ENCODE peak calls at places on chromosome 9, in six cellular contexts. One of them, this sample, is unnamed.

GRCh38 chr9:73683862-73684591 is 532.4 kb downstream of the ANXA1 start:
- DNase-seq in skeletal muscle cell: peak; percentile 48
- DNase-seq in tibial nerve: no peak
- DNase-seq in A549: no peak
- DNase-seq in coronary artery: no peak
- DNase-seq in fibroblast of the aortic adventitia: peak; percentile 78
- DNase-seq in this sample: peak; percentile 47

GRCh38 chr9:94654165-94654894 is 15.0 kb upstream of the FBP1 start:
- DNase-seq in coronary artery: no peak
- DNase-seq in tibial nerve: no peak
- DNase-seq in A549: no peak
- DNase-seq in skeletal muscle cell: no peak
- DNase-seq in fibroblast of the aortic adventitia: no peak
- DNase-seq in this sample: no peak

GRCh38 chr9:121637441-121638222 is 13.8 kb upstream of the DAB2IP start:
- DNase-seq in skeletal muscle cell: no peak
- DNase-seq in A549: peak; percentile 49
- DNase-seq in coronary artery: no peak
- DNase-seq in fibroblast of the aortic adventitia: peak; percentile 49
- DNase-seq in tibial nerve: no peak
- DNase-seq in this sample: peak; percentile 71

GRCh38 chr9:97845130-97845529 is 7.9 kb upstream of the FOXE1 start:
- DNase-seq in A549: no peak
- DNase-seq in tibial nerve: no peak
- DNase-seq in fibroblast of the aortic adventitia: no peak
- DNase-seq in coronary artery: no peak
- DNase-seq in skeletal muscle cell: peak; percentile 2
- DNase-seq in this sample: peak; percentile 26

GRCh38 chr9:89383721-89384300 is 65.5 kb downstream of the SECISBP2 start:
- DNase-seq in skeletal muscle cell: no peak
- DNase-seq in coronary artery: no peak
- DNase-seq in tibial nerve: no peak
- DNase-seq in A549: no peak
- DNase-seq in fibroblast of the aortic adventitia: no peak
- DNase-seq in this sample: no peak

GRCh38 chr9:100106616-100107015 is 7.6 kb downstream of the INVS start:
- DNase-seq in fibroblast of the aortic adventitia: no peak
- DNase-seq in skeletal muscle cell: no peak
- DNase-seq in coronary artery: no peak
- DNase-seq in A549: no peak
- DNase-seq in tibial nerve: no peak
- DNase-seq in this sample: no peak

GRCh38 chr9:36815023-36815422 is 219.0 kb downstream of the PAX5 start:
- DNase-seq in tibial nerve: no peak
- DNase-seq in skeletal muscle cell: no peak
- DNase-seq in A549: no peak
- DNase-seq in fibroblast of the aortic adventitia: no peak
- DNase-seq in coronary artery: no peak
- DNase-seq in this sample: no peak

GRCh38 chr9:135586601-135587109 is 25.1 kb downstream of the PAEP start:
- DNase-seq in coronary artery: no peak
- DNase-seq in tibial nerve: no peak
- DNase-seq in skeletal muscle cell: no peak
- DNase-seq in A549: no peak
- DNase-seq in fibroblast of the aortic adventitia: no peak
- DNase-seq in this sample: no peak

GRCh38 chr9:37730256-37730655 is 23.3 kb upstream of the TRMT10B start:
- DNase-seq in coronary artery: no peak
- DNase-seq in skeletal muscle cell: no peak
- DNase-seq in tibial nerve: no peak
- DNase-seq in fibroblast of the aortic adventitia: no peak
- DNase-seq in A549: no peak
- DNase-seq in this sample: peak; percentile 16

GRCh38 chr9:77022783-77023440 is 3.5 kb downstream of the FOXB2 start:
- DNase-seq in coronary artery: no peak
- DNase-seq in skeletal muscle cell: no peak
- DNase-seq in tibial nerve: no peak
- DNase-seq in fibroblast of the aortic adventitia: no peak
- DNase-seq in A549: no peak
- DNase-seq in this sample: no peak

GRCh38 chr9:24073237-24073636 is 247.2 kb upstream of the ELAVL2 start:
- DNase-seq in A549: no peak
- DNase-seq in tibial nerve: no peak
- DNase-seq in fibroblast of the aortic adventitia: no peak
- DNase-seq in coronary artery: no peak
- DNase-seq in skeletal muscle cell: no peak
- DNase-seq in this sample: no peak

GRCh38 chr9:27303219-27303618 is 6.3 kb upstream of the EQTN start:
- DNase-seq in A549: peak; percentile 5
- DNase-seq in coronary artery: no peak
- DNase-seq in fibroblast of the aortic adventitia: no peak
- DNase-seq in tibial nerve: no peak
- DNase-seq in skeletal muscle cell: no peak
- DNase-seq in this sample: no peak

GRCh38 chr9:124030969-124031451 is 19.4 kb downstream of the LHX2 start:
- DNase-seq in tibial nerve: no peak
- DNase-seq in skeletal muscle cell: no peak
- DNase-seq in A549: no peak
- DNase-seq in fibroblast of the aortic adventitia: no peak
- DNase-seq in coronary artery: no peak
- DNase-seq in this sample: peak; percentile 82

GRCh38 chr9:123426406-123426805 is 70.4 kb downstream of the CRB2 start:
- DNase-seq in coronary artery: no peak
- DNase-seq in tibial nerve: no peak
- DNase-seq in skeletal muscle cell: no peak
- DNase-seq in A549: no peak
- DNase-seq in fibroblast of the aortic adventitia: no peak
- DNase-seq in this sample: no peak

GRCh38 chr9:119349548-119349947 is 19.7 kb downstream of the BRINP1 start:
- DNase-seq in fibroblast of the aortic adventitia: no peak
- DNase-seq in coronary artery: no peak
- DNase-seq in skeletal muscle cell: no peak
- DNase-seq in A549: no peak
- DNase-seq in tibial nerve: no peak
- DNase-seq in this sample: no peak

GRCh38 chr9:36575411-36575882 is 2.8 kb downstream of the MELK start:
- DNase-seq in A549: no peak
- DNase-seq in fibroblast of the aortic adventitia: peak; percentile 60
- DNase-seq in tibial nerve: no peak
- DNase-seq in skeletal muscle cell: no peak
- DNase-seq in coronary artery: no peak
- DNase-seq in this sample: peak; percentile 56

GRCh38 chr9:136732446-136733178 is 10.1 kb downstream of the LCN10 start:
- DNase-seq in fibroblast of the aortic adventitia: no peak
- DNase-seq in A549: no peak
- DNase-seq in skeletal muscle cell: no peak
- DNase-seq in coronary artery: no peak
- DNase-seq in tibial nerve: no peak
- DNase-seq in this sample: no peak

GRCh38 chr9:116163293-116164055 is 9.9 kb downstream of the PAPPA start:
- DNase-seq in skeletal muscle cell: no peak
- DNase-seq in coronary artery: no peak
- DNase-seq in fibroblast of the aortic adventitia: no peak
- DNase-seq in tibial nerve: no peak
- DNase-seq in A549: no peak
- DNase-seq in this sample: no peak

GRCh38 chr9:104463864-104464263 is 40.2 kb upstream of the OR13F1 start:
- DNase-seq in skeletal muscle cell: no peak
- DNase-seq in tibial nerve: no peak
- DNase-seq in A549: no peak
- DNase-seq in fibroblast of the aortic adventitia: no peak
- DNase-seq in coronary artery: no peak
- DNase-seq in this sample: no peak

GRCh38 chr9:129836342-129837007 is 1.2 kb downstream of the USP20 start:
- DNase-seq in tibial nerve: peak; percentile 17
- DNase-seq in A549: peak; percentile 14
- DNase-seq in coronary artery: no peak
- DNase-seq in fibroblast of the aortic adventitia: peak; percentile 8
- DNase-seq in skeletal muscle cell: no peak
- DNase-seq in this sample: no peak

GRCh38 chr9:131500377-131500776 is 2.3 kb upstream of the POMT1 start:
- DNase-seq in coronary artery: no peak
- DNase-seq in fibroblast of the aortic adventitia: no peak
- DNase-seq in A549: no peak
- DNase-seq in skeletal muscle cell: no peak
- DNase-seq in tibial nerve: no peak
- DNase-seq in this sample: no peak

GRCh38 chr9:90175257-90175656 is 467.4 kb downstream of the DIRAS2 start:
- DNase-seq in tibial nerve: no peak
- DNase-seq in skeletal muscle cell: no peak
- DNase-seq in coronary artery: no peak
- DNase-seq in A549: no peak
- DNase-seq in fibroblast of the aortic adventitia: no peak
- DNase-seq in this sample: no peak

GRCh38 chr9:98128316-98128715 is 9.3 kb upstream of the TRIM14 start:
- DNase-seq in coronary artery: no peak
- DNase-seq in tibial nerve: no peak
- DNase-seq in fibroblast of the aortic adventitia: no peak
- DNase-seq in A549: no peak
- DNase-seq in skeletal muscle cell: no peak
- DNase-seq in this sample: no peak

GRCh38 chr9:124267271-124267807 is 9.6 kb downstream of the NEK6 start:
- DNase-seq in fibroblast of the aortic adventitia: peak; percentile 72
- DNase-seq in A549: peak; percentile 56
- DNase-seq in coronary artery: peak; percentile 80
- DNase-seq in skeletal muscle cell: no peak
- DNase-seq in tibial nerve: no peak
- DNase-seq in this sample: peak; percentile 90

GRCh38 chr9:135883410-135884089 is 23.8 kb downstream of the CAMSAP1 start:
- DNase-seq in coronary artery: peak; percentile 38
- DNase-seq in fibroblast of the aortic adventitia: no peak
- DNase-seq in skeletal muscle cell: no peak
- DNase-seq in A549: no peak
- DNase-seq in tibial nerve: no peak
- DNase-seq in this sample: no peak

GRCh38 chr9:105244996-105245719 is 707 bp downstream of the SLC44A1 start:
- DNase-seq in A549: peak; percentile 30
- DNase-seq in tibial nerve: no peak
- DNase-seq in coronary artery: peak; percentile 83
- DNase-seq in fibroblast of the aortic adventitia: no peak
- DNase-seq in skeletal muscle cell: no peak
- DNase-seq in this sample: peak; percentile 30

GRCh38 chr9:109098221-109098959 is 21.4 kb downstream of the TMEM245 start:
- DNase-seq in A549: no peak
- DNase-seq in fibroblast of the aortic adventitia: peak; percentile 95
- DNase-seq in tibial nerve: no peak
- DNase-seq in skeletal muscle cell: peak; percentile 73
- DNase-seq in coronary artery: no peak
- DNase-seq in this sample: peak; percentile 93

GRCh38 chr9:109098960-109099308 is 20.8 kb downstream of the TMEM245 start:
- DNase-seq in coronary artery: no peak
- DNase-seq in tibial nerve: no peak
- DNase-seq in fibroblast of the aortic adventitia: no peak
- DNase-seq in skeletal muscle cell: no peak
- DNase-seq in A549: no peak
- DNase-seq in this sample: peak; percentile 36

GRCh38 chr9:109101202-109101595 is 18.5 kb downstream of the TMEM245 start:
- DNase-seq in coronary artery: no peak
- DNase-seq in skeletal muscle cell: no peak
- DNase-seq in fibroblast of the aortic adventitia: peak; percentile 12
- DNase-seq in A549: no peak
- DNase-seq in tibial nerve: no peak
- DNase-seq in this sample: no peak

GRCh38 chr9:109100543-109101201 is 19.1 kb downstream of the TMEM245 start:
- DNase-seq in tibial nerve: no peak
- DNase-seq in fibroblast of the aortic adventitia: no peak
- DNase-seq in coronary artery: no peak
- DNase-seq in A549: no peak
- DNase-seq in skeletal muscle cell: no peak
- DNase-seq in this sample: no peak

DNA sequence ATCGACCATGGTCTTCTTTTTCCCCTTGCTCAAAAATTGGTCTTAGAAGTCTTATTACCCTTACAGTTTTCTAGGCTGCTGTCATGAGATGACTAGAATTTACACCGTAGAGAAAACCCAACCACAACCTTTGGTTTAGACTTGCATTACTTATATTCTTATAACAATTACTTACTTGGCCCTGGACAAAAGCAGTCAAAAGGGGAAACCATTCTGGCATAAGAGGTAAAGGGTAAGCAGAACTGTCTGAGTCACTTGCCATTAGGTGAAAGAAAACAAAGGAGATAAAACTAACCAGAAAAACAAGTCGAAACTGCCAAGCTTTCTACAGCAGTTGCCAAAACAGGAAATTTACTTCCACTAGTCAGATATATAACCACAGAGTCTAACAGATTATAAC is 17.9 kb downstream of the TMEM245 start:
- DNase-seq in tibial nerve: no peak
- DNase-seq in fibroblast of the aortic adventitia: peak; percentile 93
- DNase-seq in skeletal muscle cell: no peak
- DNase-seq in coronary artery: no peak
- DNase-seq in A549: no peak
- DNase-seq in this sample: peak; percentile 34
- H3K4me3 ChIP-seq in tibial nerve: no peak overlapping the region
- H3K4me3 ChIP-seq in fibroblast of the aortic adventitia: no peak overlapping the region
- H3K4me3 ChIP-seq in skeletal muscle cell: no peak overlapping the region
- H3K4me3 ChIP-seq in coronary artery: no peak overlapping the region
- H3K4me3 ChIP-seq in A549: no peak overlapping the region
- H3K4me3 ChIP-seq in this sample: no peak overlapping the region

GRCh38 chr9:133878402-133878801 is 113.7 kb downstream of the VAV2 start:
- DNase-seq in fibroblast of the aortic adventitia: no peak
- DNase-seq in A549: no peak
- DNase-seq in tibial nerve: no peak
- DNase-seq in coronary artery: no peak
- DNase-seq in skeletal muscle cell: no peak
- DNase-seq in this sample: no peak
- H3K4me3 ChIP-seq in fibroblast of the aortic adventitia: no peak overlapping the region
- H3K4me3 ChIP-seq in A549: no peak overlapping the region
- H3K4me3 ChIP-seq in tibial nerve: no peak overlapping the region
- H3K4me3 ChIP-seq in coronary artery: no peak overlapping the region
- H3K4me3 ChIP-seq in skeletal muscle cell: no peak overlapping the region
- H3K4me3 ChIP-seq in this sample: no peak overlapping the region

GRCh38 chr9:13082796-13083195 is 196.7 kb downstream of the MPDZ start:
- DNase-seq in skeletal muscle cell: no peak
- DNase-seq in coronary artery: no peak
- DNase-seq in fibroblast of the aortic adventitia: no peak
- DNase-seq in tibial nerve: no peak
- DNase-seq in A549: no peak
- DNase-seq in this sample: no peak
- H3K4me3 ChIP-seq in skeletal muscle cell: no peak overlapping the region
- H3K4me3 ChIP-seq in coronary artery: no peak overlapping the region
- H3K4me3 ChIP-seq in fibroblast of the aortic adventitia: no peak overlapping the region
- H3K4me3 ChIP-seq in tibial nerve: no peak overlapping the region
- H3K4me3 ChIP-seq in A549: no peak overlapping the region
- H3K4me3 ChIP-seq in this sample: no peak overlapping the region

GRCh38 chr9:18114559-18114958 is 359.4 kb upstream of the ADAMTSL1 start:
- DNase-seq in tibial nerve: no peak
- DNase-seq in skeletal muscle cell: no peak
- DNase-seq in fibroblast of the aortic adventitia: no peak
- DNase-seq in A549: no peak
- DNase-seq in coronary artery: no peak
- DNase-seq in this sample: no peak

GRCh38 chr9:18105996-18106595 is 367.9 kb upstream of the ADAMTSL1 start:
- DNase-seq in tibial nerve: no peak
- DNase-seq in skeletal muscle cell: no peak
- DNase-seq in A549: no peak
- DNase-seq in coronary artery: no peak
- DNase-seq in fibroblast of the aortic adventitia: no peak
- DNase-seq in this sample: no peak

GRCh38 chr9:18115131-18115530 is 358.8 kb upstream of the ADAMTSL1 start:
- DNase-seq in tibial nerve: no peak
- DNase-seq in A549: no peak
- DNase-seq in coronary artery: no peak
- DNase-seq in fibroblast of the aortic adventitia: peak; percentile 23
- DNase-seq in skeletal muscle cell: no peak
- DNase-seq in this sample: no peak

GRCh38 chr9:18109670-18110069 is 364.3 kb upstream of the ADAMTSL1 start:
- DNase-seq in coronary artery: no peak
- DNase-seq in skeletal muscle cell: no peak
- DNase-seq in A549: no peak
- DNase-seq in fibroblast of the aortic adventitia: no peak
- DNase-seq in tibial nerve: no peak
- DNase-seq in this sample: no peak
- H3K4me3 ChIP-seq in coronary artery: no peak overlapping the region
- H3K4me3 ChIP-seq in skeletal muscle cell: no peak overlapping the region
- H3K4me3 ChIP-seq in A549: no peak overlapping the region
- H3K4me3 ChIP-seq in fibroblast of the aortic adventitia: no peak overlapping the region
- H3K4me3 ChIP-seq in tibial nerve: no peak overlapping the region
- H3K4me3 ChIP-seq in this sample: no peak overlapping the region